ENCODE peak calls at places on chromosome 6, in ten cellular contexts. I, D, L, Z, H, C, K, U, G and S are unnamed samples. For H3K4me1, the result is how much of the 10 kb centered on the place peaks cover.

GRCh38 chr6:108526739-108527174 is 34.0 kb upstream of the FOXO3 start:
- DNase-seq in I (no peak), D (peak), L (no peak), Z (peak), H (no peak), C (peak), K (no peak), U (peak), G (no peak), S (no peak)

GRCh38 chr6:24272148-24272547 is 85.7 kb downstream of the DCDC2 start:
- DNase-seq in I (no peak), D (no peak), L (no peak), Z (no peak), H (no peak), C (no peak), K (no peak), U (no peak), G (no peak), S (no peak)

GRCh38 chr6:108730556-108731228 is 117.5 kb upstream of the ARMC2 start:
- DNase-seq in I (no peak), D (no peak), L (no peak), Z (no peak), H (no peak), C (no peak), K (no peak), U (no peak), G (no peak), S (no peak)

GRCh38 chr6:68400396-68400795 is 234.7 kb upstream of the ADGRB3 start:
- DNase-seq in I (no peak), D (no peak), L (no peak), Z (no peak), H (no peak), C (no peak), K (no peak), U (no peak), G (no peak), S (no peak)

GRCh38 chr6:101666256-101666655 is 272.7 kb downstream of the GRIK2 start:
- DNase-seq in I (no peak), D (peak), L (no peak), Z (no peak), H (peak), C (peak), K (no peak), U (no peak), G (no peak), S (peak)

GRCh38 chr6:81751388-81752083 is 945 bp downstream of the TENT5A start:
- DNase-seq in I (peak), D (peak), L (peak), Z (peak), H (peak), C (peak), K (peak), U (peak), G (peak), S (peak)

GRCh38 chr6:168397011-168397410 is 44.0 kb upstream of the SMOC2 start:
- DNase-seq in I (no peak), D (no peak), L (peak), Z (no peak), H (no peak), C (no peak), K (no peak), U (no peak), G (no peak), S (no peak)

GRCh38 chr6:139030539-139030938 is 2.0 kb downstream of the ABRACL start:
- DNase-seq in I (no peak), D (no peak), L (no peak), Z (no peak), H (no peak), C (no peak), K (no peak), U (no peak), G (no peak), S (no peak)

GRCh38 chr6:26607434-26608230 is 10.9 kb downstream of the ABT1 start:
- DNase-seq in I (no peak), D (peak), L (no peak), Z (peak), H (peak), C (peak), K (no peak), U (peak), G (no peak), S (peak)

GRCh38 chr6:146032387-146032786 is 3.5 kb downstream of the GRM1 start:
- DNase-seq in I (no peak), D (no peak), L (no peak), Z (no peak), H (no peak), C (no peak), K (no peak), U (no peak), G (no peak), S (no peak)

GRCh38 chr6:150191809-150192208 is 49.0 kb downstream of the PPP1R14C start:
- DNase-seq in I (no peak), D (no peak), L (no peak), Z (no peak), H (no peak), C (peak), K (no peak), U (no peak), G (no peak), S (no peak)

GRCh38 chr6:34099878-34100277 is 46.0 kb downstream of the GRM4 start:
- DNase-seq in I (no peak), D (no peak), L (no peak), Z (no peak), H (no peak), C (no peak), K (no peak), U (no peak), G (no peak), S (no peak)

GRCh38 chr6:105677671-105678475 is 275.0 kb upstream of the PREP start:
- DNase-seq in I (no peak), D (no peak), L (no peak), Z (no peak), H (no peak), C (peak), K (no peak), U (no peak), G (no peak), S (no peak)

GRCh38 chr6:143196525-143197225 is 136.0 kb downstream of the AIG1 start:
- DNase-seq in I (no peak), D (no peak), L (no peak), Z (peak), H (no peak), C (peak), K (no peak), U (no peak), G (no peak), S (no peak)

GRCh38 chr6:119628691-119629621 is 279.4 kb upstream of the MAN1A1 start:
- DNase-seq in I (no peak), D (no peak), L (no peak), Z (no peak), H (no peak), C (no peak), K (no peak), U (no peak), G (no peak), S (no peak)

GRCh38 chr6:39211183-39211582 is 18.1 kb downstream of the KCNK5 start:
- DNase-seq in I (no peak), D (no peak), L (no peak), Z (no peak), H (no peak), C (no peak), K (no peak), U (no peak), G (no peak), S (peak)

GRCh38 chr6:29633532-29633901 is 534 bp upstream of the GABBR1 start:
- DNase-seq in I (no peak), D (no peak), L (no peak), Z (no peak), H (no peak), C (peak), K (no peak), U (no peak), G (no peak), S (no peak)

GRCh38 chr6:163401039-163401885 is 13.3 kb upstream of the QKI start:
- DNase-seq in I (no peak), D (no peak), L (no peak), Z (no peak), H (no peak), C (no peak), K (no peak), U (no peak), G (no peak), S (no peak)

GRCh38 chr6:163400509-163400908 is 14.0 kb upstream of the QKI start:
- DNase-seq in I (no peak), D (no peak), L (no peak), Z (no peak), H (no peak), C (no peak), K (no peak), U (no peak), G (no peak), S (no peak)

GRCh38 chr6:163398104-163398503 is 16.4 kb upstream of the QKI start:
- DNase-seq in I (no peak), D (no peak), L (no peak), Z (no peak), H (no peak), C (no peak), K (no peak), U (no peak), G (no peak), S (no peak)

GRCh38 chr6:163395786-163396185 is 18.7 kb upstream of the QKI start:
- DNase-seq in I (no peak), D (no peak), L (no peak), Z (no peak), H (no peak), C (no peak), K (no peak), U (no peak), G (no peak), S (no peak)

DNA sequence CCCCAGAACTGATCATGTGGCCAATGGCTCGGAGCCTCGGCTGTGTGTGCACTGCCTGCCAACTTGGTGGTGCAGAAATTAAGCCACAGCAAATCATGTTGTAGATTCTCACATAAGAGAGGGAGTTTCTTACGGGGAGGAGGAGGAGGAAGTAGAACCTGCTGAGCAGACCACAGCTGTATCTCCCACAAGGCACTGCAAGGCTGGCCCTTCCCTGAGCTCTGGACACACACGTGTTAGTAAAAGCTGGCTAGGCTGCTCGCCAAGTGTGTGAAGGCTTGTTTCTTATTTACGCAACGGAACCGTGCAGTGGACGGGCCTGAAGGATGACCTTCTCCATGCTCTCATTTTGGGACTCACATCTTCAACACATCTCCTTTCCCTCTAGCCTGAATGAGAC is 15.7 kb upstream of the QKI start:
- DNase-seq in I (peak), D (no peak), L (no peak), Z (no peak), H (peak), C (no peak), K (no peak), U (peak), G (no peak), S (no peak)
- TF ChIP-seq POLR2A in I (no peak), D (no peak), L (no peak), Z (no peak), H (no peak), C (no peak), K (no peak), U (no peak), G (no peak), S (no peak)

DNA sequence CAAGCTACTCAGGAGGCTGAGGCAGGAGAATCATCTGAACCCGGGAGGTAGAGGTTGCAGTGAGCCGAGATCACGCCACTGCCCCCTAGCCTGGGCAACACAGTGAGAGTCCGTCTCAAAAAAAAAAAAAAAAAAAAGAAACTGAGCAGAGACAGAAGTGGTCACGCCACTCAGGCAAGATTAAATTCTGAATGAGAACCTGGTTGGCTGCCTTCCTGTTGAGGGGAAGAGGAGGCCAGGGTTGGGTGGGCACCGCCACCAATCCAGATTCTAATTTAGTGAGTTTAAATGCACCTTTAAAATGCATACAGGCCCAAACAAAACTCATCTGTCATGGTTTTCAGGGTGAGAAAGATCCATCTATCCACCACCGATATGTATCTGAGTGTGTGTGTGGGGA is 23.7 kb upstream of the CCDC167 start:
- DNase-seq in I (no peak), D (no peak), L (no peak), Z (no peak), H (no peak), C (no peak), K (no peak), U (no peak), G (no peak), S (peak)
- H3K4me3 ChIP-seq in I (no peak), D (no peak), L (no peak), Z (no peak), H (no peak), C (no peak), K (no peak), U (no peak), G (no peak), S (no peak)

GRCh38 chr6:56518995-56519767 is 123.5 kb downstream of the DST start:
- DNase-seq in I (no peak), D (no peak), L (no peak), Z (no peak), H (no peak), C (no peak), K (no peak), U (no peak), G (no peak), S (no peak)
- H3K4me1 ChIP-seq in I (under half), D (half or more), L (under half), Z (under half), H (under half), C (under half), K (under half), U (under half), G (under half), S (under half)

DNA sequence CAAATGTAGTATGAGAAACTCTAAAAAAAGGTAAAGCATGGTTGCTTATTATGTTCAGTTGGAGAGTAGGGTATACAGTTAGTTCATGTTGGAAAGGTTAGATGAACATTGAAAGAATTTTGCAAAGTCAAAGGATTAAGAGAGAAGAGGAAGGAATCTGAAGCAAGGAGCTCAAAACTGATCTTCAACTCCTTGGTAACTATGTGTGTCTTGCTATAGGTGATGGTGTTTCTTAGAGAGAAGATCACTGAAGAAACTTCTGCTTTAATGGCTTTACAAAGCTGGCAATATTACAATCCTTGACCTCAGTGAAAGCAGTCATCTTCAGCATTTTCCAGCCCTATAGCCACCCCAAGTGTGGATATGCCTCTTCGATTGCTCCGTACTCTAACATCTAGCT is 4.7 kb downstream of the HLA-DRA start:
- DNase-seq in I (no peak), D (no peak), L (no peak), Z (no peak), H (no peak), C (no peak), K (no peak), U (no peak), G (no peak), S (no peak)
- TF ChIP-seq POLR2A in I (no peak), D (no peak), L (no peak), Z (no peak), H (no peak), C (no peak), K (no peak), U (no peak), G (no peak), S (no peak)

GRCh38 chr6:1263850-1264377 is 48.0 kb upstream of the FOXQ1 start:
- DNase-seq in I (no peak), D (peak), L (no peak), Z (no peak), H (no peak), C (no peak), K (no peak), U (no peak), G (no peak), S (no peak)
- H3K4me3 ChIP-seq in I (no peak), D (peak), L (no peak), Z (no peak), H (no peak), C (no peak), K (no peak), U (no peak), G (no peak), S (no peak)

GRCh38 chr6:79073888-79074287 is 4.2 kb downstream of the PHIP start:
- DNase-seq in I (no peak), D (no peak), L (no peak), Z (peak), H (no peak), C (no peak), K (no peak), U (no peak), G (no peak), S (no peak)

GRCh38 chr6:79072640-79073181 is 5.3 kb downstream of the PHIP start:
- DNase-seq in I (no peak), D (no peak), L (no peak), Z (no peak), H (no peak), C (no peak), K (no peak), U (no peak), G (no peak), S (no peak)

GRCh38 chr6:79076160-79076559 is 1.9 kb downstream of the PHIP start:
- DNase-seq in I (no peak), D (peak), L (no peak), Z (peak), H (no peak), C (peak), K (no peak), U (no peak), G (no peak), S (no peak)

GRCh38 chr6:79070206-79070825 is 7.7 kb downstream of the PHIP start:
- DNase-seq in I (no peak), D (no peak), L (no peak), Z (peak), H (no peak), C (peak), K (no peak), U (no peak), G (no peak), S (no peak)

DNA sequence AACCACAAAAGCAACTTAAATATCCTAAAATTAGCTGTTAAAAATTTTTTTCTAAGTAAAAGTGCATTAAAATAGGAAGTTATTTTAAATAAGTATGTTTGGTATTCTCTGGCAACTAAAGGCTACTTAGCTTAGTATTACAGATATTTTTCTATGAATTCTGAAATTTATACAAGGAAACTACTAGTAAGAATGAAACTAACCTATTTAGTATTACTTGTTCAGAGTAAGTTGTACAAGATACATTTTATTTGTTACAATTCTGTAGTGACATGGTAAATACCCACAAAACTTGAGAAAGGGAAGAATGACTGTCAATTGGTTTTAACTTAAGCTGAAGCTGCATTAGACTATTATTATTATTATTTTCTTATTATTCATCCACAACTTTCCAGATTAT is 6.5 kb downstream of the PHIP start:
- DNase-seq in I (no peak), D (no peak), L (no peak), Z (no peak), H (no peak), C (no peak), K (no peak), U (no peak), G (no peak), S (no peak)
- H3K4me1 ChIP-seq in I (under half), D (under half), L (under half), Z (under half), H (under half), C (under half), K (under half), U (under half), G (under half), S (under half)

DNA sequence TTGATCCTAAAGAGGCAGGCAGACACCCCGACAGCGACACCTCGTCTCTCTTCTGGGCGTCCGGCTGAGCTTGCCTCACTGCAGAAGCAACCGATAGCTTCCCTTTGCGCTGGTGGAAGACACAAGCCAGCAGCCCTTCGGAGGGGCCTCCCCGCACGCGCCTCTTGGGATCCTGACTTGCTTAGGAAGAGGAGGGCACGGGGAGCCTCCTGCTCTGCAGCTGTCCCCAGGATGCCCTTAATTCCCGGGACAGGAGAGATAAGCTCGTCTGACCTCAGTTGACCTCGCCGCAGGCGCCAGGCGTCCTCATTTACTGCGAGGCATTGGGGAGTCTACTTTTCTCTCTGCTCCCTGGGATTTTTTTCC is 94.0 kb downstream of the CD83 start:
- DNase-seq in I (peak), D (peak), L (peak), Z (no peak), H (peak), C (peak), K (peak), U (peak), G (peak), S (no peak)
- TF ChIP-seq POLR2A in I (no peak), D (no peak), L (no peak), Z (no peak), H (no peak), C (no peak), K (no peak), U (no peak), G (no peak), S (no peak)

GRCh38 chr6:147837540-147837939 is 329.1 kb downstream of the SAMD5 start:
- DNase-seq in I (no peak), D (no peak), L (no peak), Z (no peak), H (no peak), C (no peak), K (no peak), U (no peak), G (no peak), S (no peak)
- H3K4me3 ChIP-seq in I (no peak), D (no peak), L (no peak), Z (no peak), H (no peak), C (no peak), K (no peak), U (no peak), G (no peak), S (no peak)

GRCh38 chr6:3414704-3415453 is 42.0 kb downstream of the SLC22A23 start:
- DNase-seq in I (no peak), D (peak), L (no peak), Z (no peak), H (no peak), C (peak), K (no peak), U (no peak), G (no peak), S (peak)
- H3K4me1 ChIP-seq in I (under half), D (half or more), L (under half), Z (under half), H (under half), C (under half), K (under half), U (under half), G (under half), S (under half)

GRCh38 chr6:157823523-157824370 is 701 bp downstream of the SNX9 start:
- DNase-seq in I (peak), D (peak), L (peak), Z (peak), H (peak), C (peak), K (no peak), U (peak), G (peak), S (peak)
- TF ChIP-seq POLR2A in I (peak), D (no peak), L (no peak), Z (no peak), H (no peak), C (peak), K (no peak), U (no peak), G (no peak), S (peak)